ENCODE peak calls at places on chromosomes 12 and 14, in five cellular contexts. V is T follicular helper cell; P is HFFc6; W is effector memory CD8-positive, alpha-beta T cell; J is stimulated activated CD4-positive, alpha-beta T cell treated with anti-CD3 and anti-CD28 coated beads, Interleukin-2, amount 100 ng/mL, for 48 hours. E is an unnamed sample.

GRCh38 chr12:130254476-130255276 is 83.0 kb upstream of the PIWIL1 start:
- DNase-seq in W (no peak), J (no peak), P (no peak), V (no peak), E (peak; percentile 20)

GRCh38 chr12:93825501-93825888 is 148.3 kb downstream of the CRADD start:
- DNase-seq in V (no peak), J (no peak), P (peak; percentile 25), W (no peak), E (no peak)

GRCh38 chr14:39240769-39241168 is 7.1 kb downstream of the MIA2 start:
- DNase-seq in J (no peak), W (no peak), P (no peak), V (no peak), E (no peak)

GRCh38 chr14:55577229-55577628 is 2.8 kb upstream of the KTN1 start:
- DNase-seq in V (no peak), J (no peak), P (peak; percentile 56), W (no peak), E (no peak)

GRCh38 chr12:69105101-69105613 is 134.2 kb upstream of the CPSF6 start:
- DNase-seq in V (no peak), W (no peak), J (no peak), P (no peak), E (no peak)

GRCh38 chr12:41576925-41577324 is 388.8 kb downstream of the PDZRN4 start:
- DNase-seq in V (no peak), J (no peak), P (no peak), W (no peak), E (no peak)

GRCh38 chr12:116382456-116382902 is 105.0 kb upstream of the MED13L start:
- DNase-seq in J (no peak), V (no peak), W (no peak), P (peak; percentile 36), E (no peak)

GRCh38 chr12:100058482-100059029 is 73.8 kb upstream of the ANKS1B start:
- DNase-seq in W (no peak), P (peak; percentile 97), J (no peak), V (no peak), E (no peak)

GRCh38 chr14:60085085-60085484 is 6.6 kb upstream of the PCNX4 start:
- DNase-seq in P (no peak), J (no peak), V (no peak), W (no peak), E (no peak)

GRCh38 chr12:89280833-89281533 is 71.3 kb downstream of the DUSP6 start:
- DNase-seq in P (no peak), V (no peak), J (no peak), W (peak; percentile 3), E (no peak)

GRCh38 chr12:6141048-6141447 is 16.6 kb upstream of the VWF start:
- DNase-seq in J (no peak), P (no peak), W (no peak), V (no peak), E (no peak)

GRCh38 chr14:22131749-22132476 is 457.1 kb downstream of the DAD1 start:
- DNase-seq in V (no peak), W (no peak), P (no peak), J (peak; percentile 34), E (no peak)

GRCh38 chr12:118311666-118312065 is 61.0 kb downstream of the TAOK3 start:
- DNase-seq in W (no peak), J (no peak), V (no peak), P (no peak), E (no peak)

GRCh38 chr14:84228702-84229101 is 1301.2 kb upstream of the FLRT2 start:
- DNase-seq in J (no peak), V (no peak), W (no peak), P (no peak), E (no peak)

E was measured in amygdala.